ENCODE peak calls at places on chromosomes 1 and 21, in eight cellular contexts. W is esophagus squamous epithelium, O is Peyer's patch, N is HCT116, P is heart left ventricle, J is K562, G is IMR-90, Q is ovary. I is an unnamed sample.

GRCh38 chr1:164637461-164638375 is 78.7 kb downstream of the PBX1 start:
- DNase-seq in W (no peak), O (no peak), N (peak; percentile 56), P (peak; percentile 63), J (no peak), G (peak; percentile 84), Q (no peak), I (no peak)

GRCh38 chr1:101238041-101238515 is 1.3 kb downstream of the S1PR1 start:
- DNase-seq in W (no peak), O (peak; percentile 78), N (no peak), P (no peak), J (no peak), G (no peak), Q (no peak), I (no peak)

GRCh38 chr1:158248122-158248521 is 6.1 kb upstream of the CD1A start:
- DNase-seq in W (peak; percentile 3), O (peak; percentile 86), N (no peak), P (no peak), J (no peak), G (no peak), Q (peak; percentile 13), I (no peak)

GRCh38 chr1:72062584-72062983 is 219.8 kb downstream of the NEGR1 start:
- DNase-seq in W (no peak), O (no peak), N (no peak), P (no peak), J (no peak), G (peak; percentile 17), Q (no peak), I (no peak)

GRCh38 chr1:32817815-32818786 is 648 bp downstream of the S100PBP start:
- DNase-seq in W (peak; percentile 51), O (peak; percentile 77), N (peak; percentile 32), P (peak; percentile 89), J (peak; percentile 83), G (peak; percentile 39), Q (peak; percentile 75), I (peak; percentile 70)

GRCh38 chr1:171588230-171588629 is 33.8 kb upstream of the MYOCOS start:
- DNase-seq in W (no peak), O (no peak), N (no peak), P (no peak), J (no peak), G (no peak), Q (no peak), I (no peak)

GRCh38 chr1:93668121-93668520 is 13.5 kb downstream of the BCAR3 start:
- DNase-seq in W (no peak), O (no peak), N (no peak), P (no peak), J (no peak), G (no peak), Q (no peak), I (no peak)

GRCh38 chr1:162366149-162366548 is 10.5 kb downstream of the SPATA46 start:
- DNase-seq in W (no peak), O (no peak), N (no peak), P (no peak), J (no peak), G (no peak), Q (no peak), I (no peak)

GRCh38 chr1:241765390-241765789 is 82.6 kb upstream of the EXO1 start:
- DNase-seq in W (no peak), O (no peak), N (no peak), P (no peak), J (no peak), G (no peak), Q (no peak), I (no peak)

GRCh38 chr1:31642897-31643296 is 1.8 kb downstream of the PEF1 start:
- DNase-seq in W (no peak), O (no peak), N (no peak), P (no peak), J (no peak), G (no peak), Q (no peak), I (no peak)

GRCh38 chr21:29382029-29382654 is 83.4 kb downstream of the BACH1 start:
- DNase-seq in W (no peak), O (no peak), N (no peak), P (no peak), J (no peak), G (peak; percentile 75), Q (no peak), I (no peak)

GRCh38 chr1:48055854-48056253 is 58.7 kb upstream of the TRABD2B start:
- DNase-seq in W (no peak), O (peak; percentile 47), N (no peak), P (no peak), J (no peak), G (no peak), Q (no peak), I (no peak)

GRCh38 chr1:95043141-95043980 is 29.4 kb downstream of the ALG14 start:
- DNase-seq in W (no peak), O (peak; percentile 94), N (peak; percentile 73), P (peak; percentile 79), J (peak; percentile 83), G (peak; percentile 86), Q (peak; percentile 91), I (peak; percentile 88)

GRCh38 chr1:228430243-228430642 is 13.6 kb upstream of the TRIM17 start:
- DNase-seq in W (no peak), O (no peak), N (no peak), P (no peak), J (no peak), G (no peak), Q (no peak), I (no peak)

GRCh38 chr1:11761988-11762406 is at the start of gene C1orf167:
- DNase-seq in W (no peak), O (no peak), N (no peak), P (no peak), J (peak; percentile 83), G (no peak), Q (no peak), I (peak; percentile 37)

GRCh38 chr1:117595993-117596720 is 9.7 kb upstream of the TENT5C start:
- DNase-seq in W (no peak), O (peak; percentile 47), N (no peak), P (no peak), J (no peak), G (no peak), Q (no peak), I (no peak)

GRCh38 chr21:45477176-45478114 is 64.8 kb downstream of the SLC19A1 start:
- DNase-seq in W (no peak), O (no peak), N (no peak), P (peak; percentile 60), J (no peak), G (no peak), Q (no peak), I (no peak)

GRCh38 chr1:42052300-42052699 is 100.9 kb upstream of the GUCA2B start:
- DNase-seq in W (no peak), O (no peak), N (no peak), P (no peak), J (no peak), G (peak; percentile 2), Q (no peak), I (no peak)

GRCh38 chr1:220786337-220787068 is at the start of gene MTARC1:
- DNase-seq in W (no peak), O (peak; percentile 80), N (no peak), P (peak; percentile 88), J (no peak), G (no peak), Q (peak; percentile 43), I (peak; percentile 67)

GRCh38 chr1:225812488-225813249 is 2.7 kb downstream of the EPHX1 start:
- DNase-seq in W (no peak), O (no peak), N (no peak), P (no peak), J (no peak), G (no peak), Q (no peak), I (no peak)

GRCh38 chr1:93399781-93400180 is 48.1 kb upstream of the FNBP1L start:
- DNase-seq in W (no peak), O (no peak), N (no peak), P (no peak), J (no peak), G (no peak), Q (no peak), I (no peak)

GRCh38 chr1:200314085-200314750 is 95.6 kb downstream of the ZNF281 start:
- DNase-seq in W (no peak), O (no peak), N (no peak), P (no peak), J (no peak), G (peak; percentile 77), Q (no peak), I (no peak)

DNA sequence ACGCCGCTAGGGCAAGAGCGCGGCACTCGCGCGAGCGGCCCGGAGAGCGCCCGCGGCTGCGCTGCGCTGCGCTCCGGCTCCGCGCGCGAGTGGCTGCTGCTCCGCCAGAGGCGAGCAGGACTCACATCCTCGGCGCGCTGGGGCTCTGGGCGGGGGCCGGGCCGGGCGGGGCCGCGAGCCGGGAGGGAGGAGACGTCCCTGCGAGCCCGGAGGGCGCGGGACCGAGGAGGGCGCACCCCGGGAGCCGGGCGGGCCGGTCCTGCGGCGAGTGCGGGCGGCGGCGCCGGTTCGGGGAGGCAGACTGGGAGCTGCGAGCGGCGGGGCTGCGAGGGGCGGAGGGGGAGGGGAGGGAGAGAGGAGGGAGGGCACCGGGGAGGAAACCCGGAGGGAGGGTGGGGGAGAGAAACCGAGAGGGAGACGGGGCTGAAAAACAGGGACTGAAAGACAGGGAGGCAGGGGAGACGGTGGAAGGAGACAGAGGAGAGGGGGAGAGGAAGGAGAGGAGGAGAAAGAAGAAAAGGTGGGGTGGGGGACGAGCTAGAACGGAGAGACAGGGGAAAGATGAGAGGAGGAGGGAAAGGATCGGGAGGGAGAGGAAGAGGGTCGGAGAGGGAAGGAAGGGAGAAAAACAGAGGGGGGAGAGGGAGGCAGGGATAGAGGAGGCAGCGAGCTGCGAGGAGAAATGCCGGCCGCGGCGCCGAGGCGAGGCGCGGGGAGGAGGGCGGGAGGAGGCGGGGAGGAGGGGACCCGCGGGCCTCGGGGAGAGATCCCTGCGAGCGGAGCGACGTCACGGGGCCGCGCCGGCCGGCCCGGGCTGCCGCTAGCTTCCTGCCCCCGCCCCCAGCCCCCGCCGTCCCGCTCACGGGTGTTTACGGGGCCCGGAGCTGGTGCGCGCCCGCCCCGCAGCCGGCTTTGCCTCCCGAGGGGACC is at the start of gene CAMK2N1:
- DNase-seq in W (no peak), O (peak; percentile 88), N (no peak), P (peak; percentile 87), J (peak; percentile 85), G (peak; percentile 67), Q (peak; percentile 86), I (peak; percentile 19)
- TF ChIP-seq POLR2A in W (peak; percentile 30), O (no peak), N (peak; percentile 17), P (no peak), J (no peak), G (peak; percentile 78), Q (peak; percentile 21), I (no peak)

GRCh38 chr1:240091201-240091600 is 482 bp upstream of the FMN2 start:
- DNase-seq in W (no peak), O (no peak), N (no peak), P (no peak), J (no peak), G (no peak), Q (no peak), I (no peak)
- TF ChIP-seq POLR2A in W (no peak), O (no peak), N (no peak), P (no peak), J (no peak), G (no peak), Q (no peak), I (no peak)

GRCh38 chr1:14599173-14599754 is 779 bp downstream of the KAZN start:
- DNase-seq in W (no peak), O (no peak), N (no peak), P (no peak), J (no peak), G (no peak), Q (no peak), I (no peak)
- TF ChIP-seq POLR2A in W (no peak), O (no peak), N (no peak), P (no peak), J (no peak), G (no peak), Q (no peak), I (no peak)

GRCh38 chr1:27489973-27490741 is at the start of gene WASF2:
- DNase-seq in W (peak; percentile 85), O (peak; percentile 99), N (peak; percentile 95), P (peak; percentile 97), J (peak; percentile 98), G (peak; percentile 96), Q (peak; percentile 98), I (peak; percentile 99)
- TF ChIP-seq POLR2A in W (peak; percentile 99), O (peak; percentile 97), N (peak; percentile 95), P (peak; percentile 83), J (peak; percentile 92), G (peak; percentile 86), Q (peak; percentile 93), I (peak; percentile 90)

I was measured in erythroblast.